ENCODE peak calls at places on chromosome 4, in seven cellular contexts. X is cardiac fibroblast; A is OCI-LY7; G is NCI-H1105; N is AG08396; I is fibroblast of lung; Z is stimulated activated CD4-positive, alpha-beta T cell treated with anti-CD3 and anti-CD28 coated beads, Interleukin-15, amount 100 ng/mL, for 1 hour. F is an unnamed sample.

GRCh38 chr4:176539091-176539784 is 219.5 kb downstream of the SPCS3 start:
- DNase-seq in X (no peak), A (no peak), G (no peak), N (no peak), I (no peak), Z (no peak), F (no peak)

GRCh38 chr4:88630756-88631155 is 38.5 kb downstream of the HERC3 start:
- DNase-seq in X (peak; percentile 89), A (no peak), G (no peak), N (peak; percentile 60), I (peak; percentile 78), Z (no peak), F (no peak)

GRCh38 chr4:77818667-77819408 is at the start of gene CNOT6L:
- DNase-seq in X (peak; percentile 49), A (peak; percentile 79), G (peak; percentile 31), N (peak; percentile 72), I (peak; percentile 85), Z (peak; percentile 15), F (peak; percentile 66)

GRCh38 chr4:129323630-129324029 is 227.7 kb downstream of the C4orf33 start:
- DNase-seq in X (no peak), A (no peak), G (peak; percentile 48), N (no peak), I (no peak), Z (no peak), F (no peak)

GRCh38 chr4:32987111-32987510 is 2266.9 kb downstream of the PCDH7 start:
- DNase-seq in X (no peak), A (no peak), G (no peak), N (no peak), I (no peak), Z (no peak), F (no peak)

GRCh38 chr4:6394671-6395081 is 77.7 kb downstream of the PPP2R2C start:
- DNase-seq in X (no peak), A (no peak), G (no peak), N (no peak), I (no peak), Z (no peak), F (no peak)

GRCh38 chr4:123535037-123535748 is 138.6 kb downstream of the SPRY1 start:
- DNase-seq in X (no peak), A (no peak), G (no peak), N (no peak), I (no peak), Z (no peak), F (no peak)

GRCh38 chr4:105963461-105964400 is 68.5 kb downstream of the NPNT start:
- DNase-seq in X (no peak), A (no peak), G (no peak), N (no peak), I (peak; percentile 5), Z (no peak), F (no peak)

GRCh38 chr4:148359769-148360168 is 82.4 kb downstream of the NR3C2 start:
- DNase-seq in X (no peak), A (no peak), G (no peak), N (no peak), I (no peak), Z (no peak), F (no peak)